ENCODE peak calls at places on chromosomes 5 and 9, in four cellular contexts. T is epithelial cell of esophagus, E is right atrium auricular region, C is astrocyte of the cerebellum. M is an unnamed sample.

GRCh38 chr5:9194509-9194908 is 351.4 kb downstream of the SEMA5A start:
- DNase-seq in T (peak; percentile 17), E (no peak), C (peak; percentile 74), M (no peak)

GRCh38 chr5:30355675-30356074 is 837.8 kb upstream of the CDH6 start:
- DNase-seq in T (no peak), E (no peak), C (no peak), M (no peak)

GRCh38 chr5:141779642-141780041 is 97.6 kb upstream of the ARAP3 start:
- DNase-seq in T (peak; percentile 44), E (no peak), C (peak; percentile 15), M (peak; percentile 32)

GRCh38 chr9:124940521-124940893 is 376 bp downstream of the GOLGA1 start:
- DNase-seq in T (no peak), E (no peak), C (no peak), M (no peak)

GRCh38 chr5:34866989-34867471 is 28.1 kb downstream of the TTC23L start:
- DNase-seq in T (no peak), E (no peak), C (no peak), M (no peak)

GRCh38 chr9:86187121-86187520 is 72.3 kb downstream of the C9orf153 start:
- DNase-seq in T (no peak), E (no peak), C (no peak), M (no peak)

GRCh38 chr9:38687389-38687842 is 32.5 kb downstream of the FAM240B start:
- DNase-seq in T (peak; percentile 67), E (peak; percentile 63), C (no peak), M (no peak)

GRCh38 chr5:142540774-142541466 is 145.0 kb downstream of the FGF1 start:
- DNase-seq in T (no peak), E (peak; percentile 64), C (no peak), M (peak; percentile 71)

GRCh38 chr5:32790411-32790951 is 79.4 kb downstream of the NPR3 start:
- DNase-seq in T (peak; percentile 84), E (no peak), C (peak; percentile 66), M (no peak)

GRCh38 chr9:113638916-113639315 is 175.4 kb downstream of the RGS3 start:
- DNase-seq in T (no peak), E (no peak), C (no peak), M (no peak)

GRCh38 chr9:70477146-70477745 is 62.8 kb upstream of the KLF9 start:
- DNase-seq in T (peak; percentile 66), E (no peak), C (peak; percentile 49), M (no peak)

GRCh38 chr9:35340046-35340445 is 149.9 kb upstream of the RUSC2 start:
- DNase-seq in T (no peak), E (no peak), C (peak; percentile 62), M (no peak)

GRCh38 chr5:138809391-138809790 is 56.2 kb downstream of the CTNNA1 start:
- DNase-seq in T (no peak), E (no peak), C (peak; percentile 34), M (no peak)

GRCh38 chr5:133781446-133781845 is 169.1 kb upstream of the FSTL4 start:
- DNase-seq in T (no peak), E (no peak), C (no peak), M (no peak)

GRCh38 chr5:129768715-129769114 is 20.8 kb downstream of the MINAR2 start:
- DNase-seq in T (no peak), E (no peak), C (no peak), M (no peak)

GRCh38 chr5:179080724-179081123 is 20.6 kb downstream of the ZNF354C start:
- DNase-seq in T (no peak), E (no peak), C (no peak), M (no peak)

GRCh38 chr5:119166026-119166425 is 95.1 kb downstream of the DMXL1 start:
- DNase-seq in T (no peak), E (no peak), C (no peak), M (peak; percentile 5)

DNA sequence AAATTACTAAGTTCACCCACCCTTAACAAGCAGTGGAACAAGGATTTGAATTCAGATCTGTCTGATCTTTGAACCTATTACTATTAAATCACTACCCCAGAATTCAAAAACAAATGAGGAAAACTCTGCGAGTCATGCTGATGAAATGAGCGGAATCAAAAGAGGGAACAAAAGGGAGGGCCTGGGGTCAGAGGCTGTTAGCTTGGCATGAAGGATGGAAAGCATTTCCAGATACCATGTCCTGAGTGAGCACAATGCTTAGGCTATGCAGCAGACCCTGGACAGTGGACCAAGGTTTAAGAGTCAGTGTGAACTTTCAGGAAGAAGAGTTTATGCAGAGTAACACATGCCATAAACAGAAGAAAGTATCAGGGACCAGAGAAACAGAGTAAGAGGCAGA is 30.5 kb downstream of the GRIA1 start:
- DNase-seq in T (peak; percentile 14), E (no peak), C (no peak), M (no peak)
- TF ChIP-seq CTCF in T (no peak), E (no peak), C (no peak), M (no peak)

GRCh38 chr9:121269888-121270254 is 1.9 kb downstream of the GSN start:
- DNase-seq in T (peak; percentile 54), E (no peak), C (no peak), M (no peak)

GRCh38 chr9:121269030-121269887 is 1.3 kb downstream of the GSN start:
- DNase-seq in T (no peak), E (no peak), C (no peak), M (no peak)

GRCh38 chr9:121272401-121272948 is 4.5 kb downstream of the GSN start:
- DNase-seq in T (no peak), E (no peak), C (no peak), M (no peak)

GRCh38 chr9:121268598-121269029 is 652 bp downstream of the GSN start:
- DNase-seq in T (peak; percentile 56), E (no peak), C (no peak), M (no peak)

GRCh38 chr9:121271368-121272351 is 3.7 kb downstream of the GSN start:
- DNase-seq in T (no peak), E (no peak), C (peak; percentile 69), M (no peak)
- H3K4me3 ChIP-seq in T (no peak overlapping the region), E (peak overlapping the region; percentile 10), C (peak overlapping the region; percentile 16), M (peak overlapping the region; percentile 31)

DNA sequence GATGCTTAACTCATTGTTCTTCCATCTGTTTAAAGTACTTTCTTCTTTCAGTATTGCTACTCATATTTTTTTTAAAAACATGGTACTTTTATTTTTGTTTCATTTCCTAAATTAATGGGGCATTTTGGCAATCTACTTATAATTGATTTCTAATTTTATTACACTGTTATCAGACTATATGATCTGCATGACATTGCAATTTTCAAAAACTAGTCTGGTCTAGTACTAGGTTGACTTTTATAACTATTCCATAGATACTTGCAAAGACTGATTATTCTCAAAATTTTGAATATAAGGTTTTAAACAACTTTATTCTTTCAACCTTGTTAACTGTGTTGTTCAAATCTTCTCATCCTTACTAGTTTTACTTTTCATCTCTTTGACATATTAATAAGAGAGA is 63.9 kb upstream of the MVB12B start:
- DNase-seq in T (no peak), E (no peak), C (no peak), M (no peak)
- TF ChIP-seq CTCF in T (no peak), E (no peak), C (no peak), M (no peak)

DNA sequence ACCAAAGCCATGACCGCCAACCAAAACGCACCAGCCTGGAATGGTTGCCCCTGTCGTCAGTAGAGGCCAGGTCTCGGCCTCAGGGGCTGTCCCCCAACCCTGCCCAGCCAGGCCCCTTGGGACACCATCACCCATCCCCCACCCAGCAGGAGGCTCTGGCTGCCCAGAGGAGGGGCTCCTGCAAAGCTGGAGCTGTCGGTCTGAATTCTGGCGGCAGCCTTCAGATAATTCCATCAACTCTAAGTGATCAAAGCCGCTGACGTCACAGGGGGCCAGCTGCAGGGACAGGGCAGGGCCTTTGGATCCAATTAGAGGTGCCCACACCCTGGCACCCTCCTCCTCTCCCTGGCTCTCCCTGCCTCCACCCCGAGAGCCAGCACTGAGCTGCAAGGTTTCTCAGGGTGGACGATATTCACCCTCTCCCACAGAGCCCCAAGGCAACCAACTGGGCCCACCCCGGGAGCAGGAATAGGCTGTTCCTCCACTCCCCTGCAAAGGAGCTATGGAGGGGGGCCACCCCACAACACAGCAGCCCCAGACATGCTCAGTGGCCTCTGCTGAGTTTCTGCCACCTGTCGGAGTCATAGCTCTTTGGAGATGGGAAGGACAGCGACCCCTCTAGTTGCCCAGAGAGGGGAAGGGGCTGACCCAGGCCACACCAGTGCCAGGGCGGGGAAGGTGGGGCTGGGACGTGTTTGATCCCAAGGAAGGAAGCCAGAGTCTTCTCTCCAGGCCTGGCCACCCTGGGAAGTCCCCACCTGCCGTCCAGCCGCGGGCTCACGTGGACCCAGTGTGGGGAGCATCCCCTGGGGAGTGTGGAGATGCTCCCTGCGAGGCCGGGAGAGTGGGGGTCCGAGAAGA is 78.4 kb downstream of the NTNG2 start:
- DNase-seq in T (no peak), E (no peak), C (no peak), M (no peak)
- H3K4me3 ChIP-seq in T (peak overlapping the region; percentile 9), E (peak overlapping the region; percentile 67), C (no peak overlapping the region), M (peak overlapping the region; percentile 9)

GRCh38 chr5:170028124-170028523 is 47.8 kb upstream of the INSYN2B start:
- DNase-seq in T (peak; percentile 10), E (no peak), C (no peak), M (no peak)
- TF ChIP-seq CTCF in T (no peak), E (no peak), C (no peak), M (no peak)

DNA sequence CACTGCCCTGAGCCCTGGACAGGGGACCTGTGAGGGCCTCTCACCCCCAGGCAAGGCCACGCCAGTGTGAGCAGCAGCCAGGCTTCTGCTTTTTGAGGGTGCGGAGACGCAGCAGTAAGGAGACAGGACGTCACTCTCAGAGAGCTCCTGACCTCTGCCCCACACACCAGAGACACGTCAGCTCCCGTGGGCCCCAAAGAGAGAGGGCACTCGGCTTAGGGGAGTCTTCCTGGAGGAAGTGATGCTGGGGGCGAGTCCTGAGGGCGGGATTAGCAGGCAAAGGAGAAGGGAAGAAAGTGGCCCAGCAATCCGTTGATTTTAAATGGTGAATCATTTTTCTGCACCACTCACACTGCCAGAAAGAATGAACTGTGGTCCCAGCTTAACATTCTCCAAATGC is 24.0 kb upstream of the SLC9A3 start:
- DNase-seq in T (no peak), E (no peak), C (no peak), M (no peak)
- H3K4me3 ChIP-seq in T (no peak overlapping the region), E (no peak overlapping the region), C (no peak overlapping the region), M (no peak overlapping the region)

GRCh38 chr9:98124637-98125426 is 5.8 kb upstream of the TRIM14 start:
- DNase-seq in T (no peak), E (no peak), C (no peak), M (no peak)

GRCh38 chr9:98117984-98118639 is 910 bp downstream of the TRIM14 start:
- DNase-seq in T (peak; percentile 40), E (no peak), C (no peak), M (peak; percentile 45)

GRCh38 chr9:98120476-98120875 is 1.5 kb upstream of the TRIM14 start:
- DNase-seq in T (no peak), E (no peak), C (no peak), M (no peak)

GRCh38 chr9:98118640-98119601 is at the start of gene TRIM14:
- DNase-seq in T (peak; percentile 58), E (no peak), C (no peak), M (peak; percentile 32)

GRCh38 chr9:98121096-98121495 is 2.1 kb upstream of the TRIM14 start:
- DNase-seq in T (peak; percentile 73), E (no peak), C (no peak), M (no peak)
- TF ChIP-seq CTCF in T (peak; percentile 50), E (peak; percentile 24), C (no peak), M (no peak)